ENCODE peak calls at places on chromosomes 2 and 18, in nine cellular contexts. C is NCI-H2029 treated with DMSO at 0.1 percent for 48 hours; Z is GM23338; P is cardiac fibroblast; I is fibroblast of the aortic adventitia; B is AG04450; G is DND-41; H is Kasumi-1; R is CD4-positive, alpha-beta memory T cell. O is an unnamed sample.

GRCh38 chr2:205989291-205990071 is 96.5 kb downstream of the INO80D start:
- DNase-seq in G (no peak), R (no peak), P (no peak), H (no peak), I (no peak), Z (no peak), B (no peak), C (no peak), O (no peak)

GRCh38 chr18:50279752-50280151 is 1.6 kb downstream of the MBD1 start:
- DNase-seq in P (no peak), H (no peak), B (no peak), Z (no peak), R (no peak), C (no peak), I (no peak), G (no peak), O (no peak)

GRCh38 chr2:230660294-230661060 is 52.2 kb upstream of the CAB39 start:
- DNase-seq in H (peak), Z (no peak), P (no peak), I (no peak), C (no peak), R (peak), B (no peak), G (peak), O (no peak)

GRCh38 chr2:18976112-18976961 is 382.1 kb downstream of the OSR1 start:
- DNase-seq in B (peak), C (peak), R (no peak), G (no peak), I (peak), H (no peak), P (peak), Z (no peak), O (peak)

GRCh38 chr2:199309973-199310372 is 147.8 kb downstream of the SATB2 start:
- DNase-seq in R (no peak), Z (no peak), P (no peak), H (no peak), I (no peak), G (no peak), C (peak), B (no peak), O (no peak)

GRCh38 chr2:39570614-39571013 is 95.1 kb upstream of the TMEM178A start:
- DNase-seq in R (no peak), H (no peak), G (no peak), P (no peak), B (no peak), C (no peak), Z (no peak), I (no peak), O (no peak)

GRCh38 chr2:81266106-81266505 is 961.6 kb upstream of the LRRTM1 start:
- DNase-seq in G (no peak), P (peak), R (no peak), B (no peak), I (no peak), H (peak), Z (peak), C (peak), O (no peak)

GRCh38 chr2:143193121-143193520 is 63.9 kb downstream of the ARHGAP15 start:
- DNase-seq in I (no peak), H (no peak), B (no peak), C (no peak), P (no peak), R (no peak), G (no peak), Z (no peak), O (no peak)

GRCh38 chr2:240896394-240896793 is 438 bp upstream of the MAB21L4 start:
- DNase-seq in B (no peak), G (no peak), R (no peak), I (no peak), P (no peak), H (no peak), Z (no peak), C (no peak), O (no peak)

GRCh38 chr2:43345391-43345813 is 119.0 kb upstream of the ZFP36L2 start:
- DNase-seq in B (no peak), C (no peak), R (no peak), P (peak), H (no peak), Z (peak), I (no peak), G (no peak), O (no peak)

GRCh38 chr18:13219576-13219975 is 1.0 kb downstream of the LDLRAD4 start:
- DNase-seq in B (no peak), I (no peak), Z (no peak), H (no peak), C (peak), G (no peak), P (no peak), R (no peak), O (no peak)

GRCh38 chr18:29174891-29175290 is 998.0 kb upstream of the CDH2 start:
- DNase-seq in H (no peak), G (no peak), P (no peak), R (no peak), B (no peak), I (no peak), C (no peak), Z (no peak), O (no peak)

O was measured in AG08395.